ENCODE peak calls at places on chromosome 19, in eight cellular contexts. One of them, this sample, is unnamed. For H3K9me3, the result is how much of the 10 kb centered on the place peaks cover.

GRCh38 chr19:13150919-13151604 is 851 bp downstream of the IER2 start:
- DNase-seq in esophagus squamous epithelium: no peak
- DNase-seq in tibial nerve: no peak
- DNase-seq in body of pancreas: peak
- DNase-seq in CD8-positive, alpha-beta memory T cell: no peak
- DNase-seq in DND-41: peak
- DNase-seq in ascending aorta: no peak
- DNase-seq in SJSA1: peak
- DNase-seq in this sample: peak

GRCh38 chr19:11166281-11167142 is 10.9 kb upstream of the SPC24 start:
- DNase-seq in body of pancreas: no peak
- DNase-seq in CD8-positive, alpha-beta memory T cell: no peak
- DNase-seq in esophagus squamous epithelium: no peak
- DNase-seq in SJSA1: no peak
- DNase-seq in ascending aorta: no peak
- DNase-seq in DND-41: no peak
- DNase-seq in tibial nerve: no peak
- DNase-seq in this sample: no peak

GRCh38 chr19:12665646-12666304 is 767 bp downstream of the MAN2B1 start:
- DNase-seq in ascending aorta: no peak
- DNase-seq in DND-41: no peak
- DNase-seq in SJSA1: no peak
- DNase-seq in tibial nerve: no peak
- DNase-seq in CD8-positive, alpha-beta memory T cell: no peak
- DNase-seq in esophagus squamous epithelium: no peak
- DNase-seq in body of pancreas: no peak
- DNase-seq in this sample: peak

GRCh38 chr19:12411893-12412292 is 10.8 kb upstream of the ZNF799 start:
- DNase-seq in tibial nerve: no peak
- DNase-seq in body of pancreas: no peak
- DNase-seq in CD8-positive, alpha-beta memory T cell: no peak
- DNase-seq in ascending aorta: no peak
- DNase-seq in SJSA1: no peak
- DNase-seq in DND-41: no peak
- DNase-seq in esophagus squamous epithelium: no peak
- DNase-seq in this sample: no peak

GRCh38 chr19:13234518-13234917 is 84.3 kb downstream of the IER2 start:
- DNase-seq in CD8-positive, alpha-beta memory T cell: peak
- DNase-seq in DND-41: peak
- DNase-seq in body of pancreas: peak
- DNase-seq in esophagus squamous epithelium: no peak
- DNase-seq in tibial nerve: no peak
- DNase-seq in SJSA1: peak
- DNase-seq in ascending aorta: no peak
- DNase-seq in this sample: peak

GRCh38 chr19:2034729-2035589 is 16.1 kb downstream of the MKNK2 start:
- DNase-seq in CD8-positive, alpha-beta memory T cell: peak
- DNase-seq in DND-41: peak
- DNase-seq in body of pancreas: peak
- DNase-seq in tibial nerve: peak
- DNase-seq in ascending aorta: no peak
- DNase-seq in esophagus squamous epithelium: no peak
- DNase-seq in SJSA1: no peak
- DNase-seq in this sample: peak

GRCh38 chr19:1295169-1296012 is 9.7 kb downstream of the EFNA2 start:
- DNase-seq in DND-41: peak
- DNase-seq in tibial nerve: no peak
- DNase-seq in CD8-positive, alpha-beta memory T cell: peak
- DNase-seq in esophagus squamous epithelium: no peak
- DNase-seq in ascending aorta: no peak
- DNase-seq in SJSA1: no peak
- DNase-seq in body of pancreas: no peak
- DNase-seq in this sample: peak

GRCh38 chr19:23698711-23699520 is 11.9 kb upstream of the ZNF675 start:
- DNase-seq in esophagus squamous epithelium: no peak
- DNase-seq in ascending aorta: no peak
- DNase-seq in SJSA1: no peak
- DNase-seq in CD8-positive, alpha-beta memory T cell: no peak
- DNase-seq in DND-41: no peak
- DNase-seq in tibial nerve: no peak
- DNase-seq in body of pancreas: peak
- DNase-seq in this sample: no peak

GRCh38 chr19:8148410-8149231 is 771 bp downstream of the FBN3 start:
- DNase-seq in ascending aorta: no peak
- DNase-seq in CD8-positive, alpha-beta memory T cell: no peak
- DNase-seq in DND-41: no peak
- DNase-seq in esophagus squamous epithelium: no peak
- DNase-seq in tibial nerve: no peak
- DNase-seq in SJSA1: no peak
- DNase-seq in body of pancreas: no peak
- DNase-seq in this sample: no peak

GRCh38 chr19:37905936-37906867 is at the start of gene WDR87:
- DNase-seq in body of pancreas: peak
- DNase-seq in ascending aorta: no peak
- DNase-seq in SJSA1: no peak
- DNase-seq in CD8-positive, alpha-beta memory T cell: peak
- DNase-seq in esophagus squamous epithelium: no peak
- DNase-seq in DND-41: no peak
- DNase-seq in tibial nerve: no peak
- DNase-seq in this sample: peak

GRCh38 chr19:4555657-4556561 is 3.6 kb downstream of the SEMA6B start:
- DNase-seq in CD8-positive, alpha-beta memory T cell: no peak
- DNase-seq in body of pancreas: no peak
- DNase-seq in DND-41: peak
- DNase-seq in ascending aorta: no peak
- DNase-seq in SJSA1: no peak
- DNase-seq in esophagus squamous epithelium: no peak
- DNase-seq in tibial nerve: no peak
- DNase-seq in this sample: peak

GRCh38 chr19:15337202-15337601 is 4.9 kb upstream of the BRD4 start:
- DNase-seq in SJSA1: peak
- DNase-seq in tibial nerve: no peak
- DNase-seq in body of pancreas: no peak
- DNase-seq in esophagus squamous epithelium: no peak
- DNase-seq in DND-41: no peak
- DNase-seq in CD8-positive, alpha-beta memory T cell: no peak
- DNase-seq in ascending aorta: no peak
- DNase-seq in this sample: no peak

GRCh38 chr19:7515471-7516226 is at the start of gene ZNF358:
- DNase-seq in ascending aorta: no peak
- DNase-seq in body of pancreas: peak
- DNase-seq in CD8-positive, alpha-beta memory T cell: no peak
- DNase-seq in DND-41: peak
- DNase-seq in esophagus squamous epithelium: no peak
- DNase-seq in SJSA1: peak
- DNase-seq in tibial nerve: peak
- DNase-seq in this sample: no peak

GRCh38 chr19:48896191-48896720 is 2.3 kb downstream of the TULP2 start:
- DNase-seq in DND-41: peak
- DNase-seq in ascending aorta: no peak
- DNase-seq in CD8-positive, alpha-beta memory T cell: no peak
- DNase-seq in SJSA1: no peak
- DNase-seq in esophagus squamous epithelium: no peak
- DNase-seq in body of pancreas: peak
- DNase-seq in tibial nerve: peak
- DNase-seq in this sample: peak

GRCh38 chr19:45474191-45474940 is 6.6 kb downstream of the FOSB start:
- DNase-seq in CD8-positive, alpha-beta memory T cell: peak
- DNase-seq in SJSA1: no peak
- DNase-seq in esophagus squamous epithelium: no peak
- DNase-seq in ascending aorta: no peak
- DNase-seq in tibial nerve: no peak
- DNase-seq in body of pancreas: no peak
- DNase-seq in DND-41: no peak
- DNase-seq in this sample: no peak

GRCh38 chr19:46951236-46951986 is 68.2 kb upstream of the NPAS1 start:
- DNase-seq in DND-41: no peak
- DNase-seq in tibial nerve: no peak
- DNase-seq in body of pancreas: no peak
- DNase-seq in ascending aorta: no peak
- DNase-seq in CD8-positive, alpha-beta memory T cell: no peak
- DNase-seq in esophagus squamous epithelium: no peak
- DNase-seq in SJSA1: peak
- DNase-seq in this sample: no peak

GRCh38 chr19:2478324-2478755 is 2.4 kb downstream of the GADD45B start:
- DNase-seq in esophagus squamous epithelium: no peak
- DNase-seq in ascending aorta: peak
- DNase-seq in tibial nerve: peak
- DNase-seq in CD8-positive, alpha-beta memory T cell: peak
- DNase-seq in DND-41: peak
- DNase-seq in body of pancreas: peak
- DNase-seq in SJSA1: no peak
- DNase-seq in this sample: peak

GRCh38 chr19:1156305-1156801 is 17.7 kb downstream of the SBNO2 start:
- DNase-seq in ascending aorta: no peak
- DNase-seq in tibial nerve: no peak
- DNase-seq in CD8-positive, alpha-beta memory T cell: no peak
- DNase-seq in SJSA1: no peak
- DNase-seq in body of pancreas: no peak
- DNase-seq in esophagus squamous epithelium: no peak
- DNase-seq in DND-41: no peak
- DNase-seq in this sample: no peak

GRCh38 chr19:11737964-11738745 is 591 bp downstream of the ZNF823 start:
- DNase-seq in tibial nerve: peak
- DNase-seq in SJSA1: no peak
- DNase-seq in CD8-positive, alpha-beta memory T cell: peak
- DNase-seq in esophagus squamous epithelium: no peak
- DNase-seq in body of pancreas: peak
- DNase-seq in ascending aorta: no peak
- DNase-seq in DND-41: peak
- DNase-seq in this sample: peak

GRCh38 chr19:35225951-35226350 is 2.6 kb downstream of the FAM187B start:
- DNase-seq in ascending aorta: no peak
- DNase-seq in DND-41: no peak
- DNase-seq in CD8-positive, alpha-beta memory T cell: no peak
- DNase-seq in body of pancreas: no peak
- DNase-seq in SJSA1: no peak
- DNase-seq in tibial nerve: no peak
- DNase-seq in esophagus squamous epithelium: no peak
- DNase-seq in this sample: no peak

GRCh38 chr19:50190439-50190891 is 13.0 kb upstream of the MYH14 start:
- DNase-seq in CD8-positive, alpha-beta memory T cell: no peak
- DNase-seq in SJSA1: no peak
- DNase-seq in DND-41: no peak
- DNase-seq in body of pancreas: no peak
- DNase-seq in ascending aorta: no peak
- DNase-seq in tibial nerve: no peak
- DNase-seq in esophagus squamous epithelium: no peak
- DNase-seq in this sample: no peak

GRCh38 chr19:53467503-53468262 is at the start of gene ZNF813:
- DNase-seq in esophagus squamous epithelium: peak
- DNase-seq in SJSA1: peak
- DNase-seq in body of pancreas: peak
- DNase-seq in DND-41: peak
- DNase-seq in tibial nerve: peak
- DNase-seq in ascending aorta: peak
- DNase-seq in CD8-positive, alpha-beta memory T cell: peak
- DNase-seq in this sample: peak

GRCh38 chr19:52102782-52103181 is 7.2 kb upstream of the ZNF841 start:
- DNase-seq in body of pancreas: no peak
- DNase-seq in tibial nerve: no peak
- DNase-seq in DND-41: no peak
- DNase-seq in esophagus squamous epithelium: no peak
- DNase-seq in ascending aorta: no peak
- DNase-seq in SJSA1: no peak
- DNase-seq in CD8-positive, alpha-beta memory T cell: no peak
- DNase-seq in this sample: no peak

GRCh38 chr19:52099497-52100138 is 4.1 kb upstream of the ZNF841 start:
- DNase-seq in body of pancreas: no peak
- DNase-seq in CD8-positive, alpha-beta memory T cell: no peak
- DNase-seq in DND-41: no peak
- DNase-seq in esophagus squamous epithelium: no peak
- DNase-seq in tibial nerve: no peak
- DNase-seq in SJSA1: no peak
- DNase-seq in ascending aorta: no peak
- DNase-seq in this sample: no peak

GRCh38 chr19:52102163-52102562 is 6.6 kb upstream of the ZNF841 start:
- DNase-seq in esophagus squamous epithelium: no peak
- DNase-seq in ascending aorta: no peak
- DNase-seq in CD8-positive, alpha-beta memory T cell: no peak
- DNase-seq in body of pancreas: no peak
- DNase-seq in SJSA1: no peak
- DNase-seq in DND-41: no peak
- DNase-seq in tibial nerve: no peak
- DNase-seq in this sample: no peak
- H3K9me3 ChIP-seq in esophagus squamous epithelium: half or more
- H3K9me3 ChIP-seq in ascending aorta: under half
- H3K9me3 ChIP-seq in CD8-positive, alpha-beta memory T cell: under half
- H3K9me3 ChIP-seq in body of pancreas: under half
- H3K9me3 ChIP-seq in SJSA1: under half
- H3K9me3 ChIP-seq in DND-41: half or more
- H3K9me3 ChIP-seq in tibial nerve: under half
- H3K9me3 ChIP-seq in this sample: under half

GRCh38 chr19:57103573-57104277 is 16.1 kb upstream of the USP29 start:
- DNase-seq in esophagus squamous epithelium: no peak
- DNase-seq in body of pancreas: peak
- DNase-seq in DND-41: peak
- DNase-seq in SJSA1: peak
- DNase-seq in ascending aorta: no peak
- DNase-seq in CD8-positive, alpha-beta memory T cell: peak
- DNase-seq in tibial nerve: peak
- DNase-seq in this sample: peak

GRCh38 chr19:57096640-57097361 is 23.0 kb upstream of the USP29 start:
- DNase-seq in CD8-positive, alpha-beta memory T cell: no peak
- DNase-seq in SJSA1: no peak
- DNase-seq in DND-41: no peak
- DNase-seq in tibial nerve: no peak
- DNase-seq in esophagus squamous epithelium: no peak
- DNase-seq in ascending aorta: no peak
- DNase-seq in body of pancreas: no peak
- DNase-seq in this sample: no peak

GRCh38 chr19:57099199-57099661 is 20.6 kb upstream of the USP29 start:
- DNase-seq in CD8-positive, alpha-beta memory T cell: peak
- DNase-seq in body of pancreas: peak
- DNase-seq in ascending aorta: no peak
- DNase-seq in SJSA1: no peak
- DNase-seq in DND-41: peak
- DNase-seq in tibial nerve: no peak
- DNase-seq in esophagus squamous epithelium: no peak
- DNase-seq in this sample: peak
- H3K9me3 ChIP-seq in CD8-positive, alpha-beta memory T cell: under half
- H3K9me3 ChIP-seq in body of pancreas: under half
- H3K9me3 ChIP-seq in ascending aorta: under half
- H3K9me3 ChIP-seq in SJSA1: under half
- H3K9me3 ChIP-seq in DND-41: under half
- H3K9me3 ChIP-seq in tibial nerve: under half
- H3K9me3 ChIP-seq in esophagus squamous epithelium: under half
- H3K9me3 ChIP-seq in this sample: under half

GRCh38 chr19:56441206-56441792 is 35.8 kb downstream of the ZNF667 start:
- DNase-seq in ascending aorta: no peak
- DNase-seq in SJSA1: no peak
- DNase-seq in CD8-positive, alpha-beta memory T cell: no peak
- DNase-seq in DND-41: no peak
- DNase-seq in esophagus squamous epithelium: no peak
- DNase-seq in tibial nerve: no peak
- DNase-seq in body of pancreas: no peak
- DNase-seq in this sample: no peak
- H3K9me3 ChIP-seq in ascending aorta: half or more
- H3K9me3 ChIP-seq in SJSA1: under half
- H3K9me3 ChIP-seq in CD8-positive, alpha-beta memory T cell: under half
- H3K9me3 ChIP-seq in DND-41: half or more
- H3K9me3 ChIP-seq in esophagus squamous epithelium: half or more
- H3K9me3 ChIP-seq in tibial nerve: half or more
- H3K9me3 ChIP-seq in body of pancreas: half or more
- H3K9me3 ChIP-seq in this sample: half or more

GRCh38 chr19:44258139-44258538 is 1.5 kb upstream of the ZNF233 start:
- DNase-seq in ascending aorta: no peak
- DNase-seq in SJSA1: no peak
- DNase-seq in body of pancreas: no peak
- DNase-seq in DND-41: no peak
- DNase-seq in CD8-positive, alpha-beta memory T cell: no peak
- DNase-seq in esophagus squamous epithelium: no peak
- DNase-seq in tibial nerve: no peak
- DNase-seq in this sample: no peak
- H3K9me3 ChIP-seq in ascending aorta: half or more
- H3K9me3 ChIP-seq in SJSA1: under half
- H3K9me3 ChIP-seq in body of pancreas: under half
- H3K9me3 ChIP-seq in DND-41: under half
- H3K9me3 ChIP-seq in CD8-positive, alpha-beta memory T cell: under half
- H3K9me3 ChIP-seq in esophagus squamous epithelium: half or more
- H3K9me3 ChIP-seq in tibial nerve: half or more
- H3K9me3 ChIP-seq in this sample: under half